ENCODE peak calls at places on chromosomes 7 and 10, in seven cellular contexts. W is HCT116, U is HepG2, S is upper lobe of left lung, Z is sigmoid colon, J is spleen, Q is suprapubic skin. G is an unnamed sample.

GRCh38 chr7:1144269-1144771 is 15.7 kb downstream of the ZFAND2A start:
- DNase-seq in S (peak), U (peak), W (no peak), Q (no peak), Z (peak), J (peak), G (peak)

GRCh38 chr7:50641442-50642405 is 76.5 kb upstream of the DDC start:
- DNase-seq in J (no peak), S (no peak), U (peak), Z (peak), W (no peak), Q (no peak), G (no peak)

GRCh38 chr10:87722716-87723115 is 63.0 kb downstream of the PAPSS2 start:
- DNase-seq in S (no peak), Z (no peak), U (no peak), Q (no peak), J (no peak), W (no peak), G (no peak)

GRCh38 chr10:34954142-34954541 is 136.0 kb downstream of the CUL2 start:
- DNase-seq in Z (no peak), S (no peak), Q (peak), W (no peak), U (no peak), J (no peak), G (peak)

GRCh38 chr7:138752568-138753518 is 45.0 kb upstream of the TMEM213 start:
- DNase-seq in U (peak), Q (peak), Z (no peak), J (peak), W (peak), S (peak), G (peak)

GRCh38 chr7:50620418-50620817 is 55.2 kb upstream of the DDC start:
- DNase-seq in U (no peak), S (no peak), W (no peak), Z (no peak), J (no peak), Q (no peak), G (no peak)

GRCh38 chr7:158863611-158864506 is 7.5 kb downstream of the DYNC2I1 start:
- DNase-seq in Z (peak), W (peak), U (peak), Q (peak), S (peak), J (peak), G (peak)

GRCh38 chr7:42876182-42877068 is 35.4 kb downstream of the C7orf25 start:
- DNase-seq in U (peak), Z (peak), Q (no peak), J (no peak), W (peak), S (no peak), G (peak)

GRCh38 chr7:23347682-23348180 is 48.6 kb downstream of the MALSU1 start:
- DNase-seq in U (no peak), Q (no peak), W (peak), S (no peak), Z (no peak), J (no peak), G (no peak)
- H3K27ac ChIP-seq in U (no peak), Q (no peak), W (peak), S (no peak), Z (no peak), J (peak), G (no peak)

GRCh38 chr7:7180725-7181428 is 1.5 kb upstream of the C1GALT1 start:
- DNase-seq in Q (no peak), S (no peak), W (no peak), J (no peak), U (peak), Z (no peak), G (no peak)

GRCh38 chr7:7183061-7183832 is 903 bp downstream of the C1GALT1 start:
- DNase-seq in Q (peak), W (no peak), S (peak), J (peak), Z (peak), U (no peak), G (peak)

GRCh38 chr7:7181519-7182155 is 707 bp upstream of the C1GALT1 start:
- DNase-seq in S (no peak), W (peak), Z (peak), U (peak), J (peak), Q (no peak), G (peak)

GRCh38 chr7:7183833-7184463 is 1.6 kb downstream of the C1GALT1 start:
- DNase-seq in U (no peak), W (no peak), Z (no peak), S (no peak), J (no peak), Q (no peak), G (no peak)

GRCh38 chr7:7182156-7183060 is at the start of gene C1GALT1:
- DNase-seq in W (peak), J (peak), U (peak), Q (peak), Z (peak), S (peak), G (peak)
- TF ChIP-seq POLR2AphosphoS5 in W (peak), J (peak), U (peak), Q (peak), Z (peak), S (peak), G (peak)

GRCh38 chr7:2921748-2922147 is 77.6 kb upstream of the GNA12 start:
- DNase-seq in U (peak), W (no peak), S (no peak), Z (no peak), J (no peak), Q (no peak), G (no peak)

GRCh38 chr7:2920956-2921708 is 77.0 kb upstream of the GNA12 start:
- DNase-seq in U (no peak), J (no peak), Q (no peak), S (no peak), W (no peak), Z (no peak), G (peak)

GRCh38 chr7:2920041-2920440 is 75.9 kb upstream of the GNA12 start:
- DNase-seq in W (no peak), S (no peak), Q (no peak), U (no peak), J (no peak), Z (no peak), G (no peak)

GRCh38 chr7:2918406-2918805 is 74.3 kb upstream of the GNA12 start:
- DNase-seq in S (no peak), J (no peak), Q (no peak), Z (no peak), W (no peak), U (no peak), G (no peak)

GRCh38 chr7:2919256-2919655 is 75.1 kb upstream of the GNA12 start:
- DNase-seq in U (no peak), Q (no peak), J (no peak), S (no peak), Z (no peak), W (no peak), G (no peak)
- TF ChIP-seq POLR2A in U (no peak), Q (no peak), J (no peak), S (no peak), Z (no peak), W (no peak), G (no peak)

GRCh38 chr10:79437111-79437814 is 8.2 kb downstream of the ZCCHC24 start:
- DNase-seq in W (no peak), U (no peak), Z (no peak), S (no peak), J (peak), Q (peak), G (no peak)
- H3K27ac ChIP-seq in W (no peak), U (no peak), Z (peak), S (no peak), J (no peak), Q (peak), G (peak)

DNA sequence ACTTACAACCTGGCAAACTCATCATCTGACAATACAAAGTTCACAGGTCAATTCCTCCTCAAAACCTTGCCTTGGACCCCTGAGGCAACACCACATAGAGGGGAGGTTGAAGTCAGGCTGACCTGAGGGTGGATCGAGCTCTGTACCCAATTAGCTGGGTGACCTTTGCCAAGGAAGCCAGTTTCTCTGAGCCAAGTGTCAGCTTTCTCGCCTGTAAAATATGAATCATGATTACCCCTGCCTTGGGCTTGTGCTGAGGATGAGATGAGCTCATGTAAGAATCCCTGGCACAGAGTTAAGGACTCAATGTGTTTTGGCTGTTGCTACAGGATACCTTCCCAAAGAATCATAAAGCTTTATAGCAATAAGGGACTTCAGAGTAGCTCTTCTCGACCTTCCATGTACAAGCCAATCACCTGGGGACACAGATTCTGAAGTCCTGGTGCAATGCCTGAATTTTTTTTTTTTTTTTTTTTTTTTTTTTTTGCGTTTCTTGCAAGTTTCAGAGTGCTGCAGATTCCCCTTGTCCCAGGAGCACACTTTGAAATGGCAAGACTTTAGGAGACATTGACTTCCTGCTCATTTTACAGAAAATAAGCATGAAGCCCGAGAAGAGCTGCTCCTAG is 43.5 kb upstream of the CACUL1 start:
- DNase-seq in W (peak), J (no peak), S (no peak), Q (no peak), U (no peak), Z (no peak), G (no peak)
- TF ChIP-seq POLR2AphosphoS5 in W (no peak), J (no peak), S (no peak), Q (peak), U (no peak), Z (peak), G (no peak)

GRCh38 chr7:32891800-32892520 is 400 bp upstream of the KBTBD2 start:
- DNase-seq in J (peak), W (peak), S (peak), U (peak), Z (peak), Q (peak), G (peak)
- TF ChIP-seq POLR2A in J (peak), W (peak), S (peak), U (peak), Z (peak), Q (no peak), G (peak)

DNA sequence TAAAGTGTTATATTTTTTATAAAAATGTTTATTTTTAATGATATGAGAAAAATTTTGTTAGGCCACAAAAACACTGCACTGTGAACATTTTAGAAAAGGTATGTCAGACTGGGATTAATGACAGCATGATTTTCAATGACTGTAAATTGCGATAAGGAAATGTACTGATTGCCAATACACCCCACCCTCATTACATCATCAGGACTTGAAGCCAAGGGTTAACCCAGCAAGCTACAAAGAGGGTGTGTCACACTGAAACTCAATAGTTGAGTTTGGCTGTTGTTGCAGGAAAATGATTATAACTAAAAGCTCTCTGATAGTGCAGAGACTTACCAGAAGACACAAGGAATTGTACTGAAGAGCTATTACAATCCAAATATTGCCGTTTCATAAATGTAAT is 64.8 kb upstream of the CAPZA2 start:
- DNase-seq in W (no peak), U (no peak), S (no peak), J (no peak), Z (no peak), Q (no peak), G (no peak)
- H3K27ac ChIP-seq in W (peak), U (no peak), S (no peak), J (no peak), Z (no peak), Q (no peak), G (no peak)

GRCh38 chr7:128031901-128032604 is 816 bp upstream of the LRRC4 start:
- DNase-seq in J (peak), Z (peak), U (no peak), Q (no peak), W (no peak), S (peak), G (peak)

GRCh38 chr7:128034830-128035229 is 3.6 kb upstream of the LRRC4 start:
- DNase-seq in W (no peak), J (no peak), U (no peak), S (no peak), Z (no peak), Q (no peak), G (no peak)

GRCh38 chr7:128033246-128033645 is 2.0 kb upstream of the LRRC4 start:
- DNase-seq in U (no peak), Z (no peak), J (no peak), W (no peak), Q (no peak), S (no peak), G (no peak)

GRCh38 chr7:128030999-128031681 is at the start of gene LRRC4:
- DNase-seq in W (no peak), Z (no peak), J (peak), U (no peak), S (peak), Q (no peak), G (no peak)

DNA sequence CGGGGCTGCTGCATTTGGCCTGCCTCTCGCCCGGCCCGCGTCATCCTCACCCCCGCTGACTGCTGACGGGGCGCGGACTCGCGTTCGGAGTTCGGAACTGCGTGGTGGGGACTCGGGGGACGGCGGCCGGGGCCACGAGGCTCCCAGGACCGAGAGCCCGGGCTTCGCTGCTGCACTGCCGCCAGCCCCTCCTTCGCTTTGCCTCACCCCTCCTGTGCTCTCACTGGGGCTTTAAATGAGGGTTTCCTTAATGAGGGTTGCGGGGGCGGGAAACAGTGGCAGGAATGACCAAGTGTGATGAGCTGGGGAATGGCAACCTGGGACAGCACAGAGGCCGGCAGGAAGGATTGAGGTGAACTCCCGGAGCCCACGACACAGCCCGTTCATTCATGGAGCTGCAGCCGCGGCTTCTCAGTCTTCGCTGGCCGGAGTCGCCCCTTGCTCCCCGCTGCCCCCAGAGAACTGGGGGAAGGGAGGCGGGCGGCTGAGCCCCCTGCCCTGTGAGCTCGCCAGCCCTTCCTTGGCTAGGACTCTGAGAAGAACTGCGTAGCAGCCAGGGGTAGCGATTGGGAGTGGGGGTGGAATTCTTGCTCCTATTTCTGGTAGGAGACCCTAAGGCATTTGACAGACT is 1.5 kb upstream of the LRRC4 start:
- DNase-seq in Q (no peak), W (no peak), U (no peak), S (peak), J (peak), Z (peak), G (no peak)
- TF ChIP-seq POLR2AphosphoS5 in Q (no peak), W (no peak), U (no peak), S (no peak), J (no peak), Z (no peak), G (no peak)

GRCh38 chr7:33062023-33062781 is at the start of gene NT5C3A:
- DNase-seq in Q (no peak), J (peak), W (no peak), S (no peak), Z (peak), U (no peak), G (peak)
- TF ChIP-seq POLR2A in Q (no peak), J (no peak), W (no peak), S (no peak), Z (peak), U (peak), G (peak)

G was measured in prostate gland.